ENCODE peak calls at places on chromosomes 13 and 19, in eight cellular contexts. One of them, this sample, is unnamed.

GRCh38 chr19:17451820-17452219 is 3.4 kb upstream of the TMEM221 start:
- DNase-seq in AG10803: no peak
- DNase-seq in pancreas: no peak
- DNase-seq in CD4-positive, alpha-beta T cell: no peak
- DNase-seq in RWPE1: no peak
- DNase-seq in uterus: no peak
- DNase-seq in GM12865: no peak
- DNase-seq in cardiac fibroblast: no peak
- DNase-seq in this sample: no peak

GRCh38 chr13:66069570-66069969 is 1160.6 kb downstream of the PCDH9 start:
- DNase-seq in RWPE1: no peak
- DNase-seq in pancreas: no peak
- DNase-seq in AG10803: no peak
- DNase-seq in cardiac fibroblast: no peak
- DNase-seq in CD4-positive, alpha-beta T cell: no peak
- DNase-seq in GM12865: no peak
- DNase-seq in uterus: no peak
- DNase-seq in this sample: no peak

GRCh38 chr19:39024875-39025641 is 7.3 kb downstream of the FBXO27 start:
- DNase-seq in uterus: no peak
- DNase-seq in pancreas: no peak
- DNase-seq in CD4-positive, alpha-beta T cell: no peak
- DNase-seq in GM12865: peak; percentile 37
- DNase-seq in RWPE1: no peak
- DNase-seq in cardiac fibroblast: no peak
- DNase-seq in AG10803: no peak
- DNase-seq in this sample: no peak

GRCh38 chr13:83065136-83065535 is 817.1 kb downstream of the SLITRK1 start:
- DNase-seq in GM12865: no peak
- DNase-seq in RWPE1: peak; percentile 0
- DNase-seq in CD4-positive, alpha-beta T cell: no peak
- DNase-seq in uterus: peak; percentile 21
- DNase-seq in AG10803: peak; percentile 92
- DNase-seq in cardiac fibroblast: peak; percentile 97
- DNase-seq in pancreas: no peak
- DNase-seq in this sample: peak; percentile 61

GRCh38 chr19:27794444-27795042 is 1418.4 kb downstream of the UQCRFS1 start:
- DNase-seq in pancreas: peak; percentile 58
- DNase-seq in cardiac fibroblast: peak; percentile 54
- DNase-seq in AG10803: peak; percentile 40
- DNase-seq in RWPE1: no peak
- DNase-seq in GM12865: peak; percentile 29
- DNase-seq in CD4-positive, alpha-beta T cell: peak; percentile 3
- DNase-seq in uterus: no peak
- DNase-seq in this sample: no peak

GRCh38 chr13:113598481-113598880 is 13.9 kb downstream of the TFDP1 start:
- DNase-seq in GM12865: no peak
- DNase-seq in AG10803: no peak
- DNase-seq in pancreas: no peak
- DNase-seq in CD4-positive, alpha-beta T cell: no peak
- DNase-seq in RWPE1: no peak
- DNase-seq in cardiac fibroblast: no peak
- DNase-seq in uterus: no peak
- DNase-seq in this sample: no peak

GRCh38 chr19:30340724-30341595 is 31.2 kb upstream of the ZNF536 start:
- DNase-seq in AG10803: peak; percentile 57
- DNase-seq in GM12865: no peak
- DNase-seq in uterus: no peak
- DNase-seq in RWPE1: no peak
- DNase-seq in pancreas: no peak
- DNase-seq in CD4-positive, alpha-beta T cell: no peak
- DNase-seq in cardiac fibroblast: no peak
- DNase-seq in this sample: no peak

GRCh38 chr19:4115050-4115817 is 8.7 kb downstream of the MAP2K2 start:
- DNase-seq in RWPE1: no peak
- DNase-seq in uterus: no peak
- DNase-seq in cardiac fibroblast: no peak
- DNase-seq in AG10803: no peak
- DNase-seq in pancreas: no peak
- DNase-seq in CD4-positive, alpha-beta T cell: peak; percentile 68
- DNase-seq in GM12865: peak; percentile 91
- DNase-seq in this sample: no peak

GRCh38 chr13:108566413-108567170 is 62.8 kb upstream of the MYO16 start:
- DNase-seq in pancreas: no peak
- DNase-seq in CD4-positive, alpha-beta T cell: no peak
- DNase-seq in RWPE1: no peak
- DNase-seq in uterus: no peak
- DNase-seq in GM12865: no peak
- DNase-seq in AG10803: no peak
- DNase-seq in cardiac fibroblast: no peak
- DNase-seq in this sample: no peak

GRCh38 chr13:98563071-98563470 is 13.8 kb downstream of the STK24 start:
- DNase-seq in pancreas: no peak
- DNase-seq in CD4-positive, alpha-beta T cell: peak; percentile 53
- DNase-seq in GM12865: peak; percentile 68
- DNase-seq in uterus: no peak
- DNase-seq in cardiac fibroblast: no peak
- DNase-seq in AG10803: no peak
- DNase-seq in RWPE1: no peak
- DNase-seq in this sample: no peak

GRCh38 chr19:1914826-1915341 is 9.7 kb downstream of the ADAT3 start:
- DNase-seq in AG10803: no peak
- DNase-seq in GM12865: no peak
- DNase-seq in CD4-positive, alpha-beta T cell: no peak
- DNase-seq in uterus: no peak
- DNase-seq in cardiac fibroblast: no peak
- DNase-seq in pancreas: peak; percentile 74
- DNase-seq in RWPE1: no peak
- DNase-seq in this sample: no peak

GRCh38 chr13:99856021-99856420 is 115.5 kb downstream of the ZIC5 start:
- DNase-seq in GM12865: no peak
- DNase-seq in uterus: no peak
- DNase-seq in CD4-positive, alpha-beta T cell: no peak
- DNase-seq in AG10803: no peak
- DNase-seq in RWPE1: no peak
- DNase-seq in cardiac fibroblast: no peak
- DNase-seq in pancreas: no peak
- DNase-seq in this sample: no peak

GRCh38 chr13:51895906-51896888 is 34.4 kb downstream of the CCDC70 start:
- DNase-seq in GM12865: peak; percentile 68
- DNase-seq in cardiac fibroblast: peak; percentile 78
- DNase-seq in AG10803: peak; percentile 56
- DNase-seq in uterus: no peak
- DNase-seq in CD4-positive, alpha-beta T cell: peak; percentile 38
- DNase-seq in pancreas: peak; percentile 70
- DNase-seq in RWPE1: peak; percentile 52
- DNase-seq in this sample: peak; percentile 58

GRCh38 chr13:52034616-52035226 is 10.2 kb downstream of the UTP14C start:
- DNase-seq in CD4-positive, alpha-beta T cell: no peak
- DNase-seq in RWPE1: no peak
- DNase-seq in AG10803: no peak
- DNase-seq in GM12865: no peak
- DNase-seq in cardiac fibroblast: no peak
- DNase-seq in pancreas: no peak
- DNase-seq in uterus: no peak
- DNase-seq in this sample: no peak

GRCh38 chr19:2680808-2681207 is 21.7 kb downstream of the GNG7 start:
- DNase-seq in cardiac fibroblast: no peak
- DNase-seq in GM12865: peak; percentile 92
- DNase-seq in CD4-positive, alpha-beta T cell: no peak
- DNase-seq in RWPE1: no peak
- DNase-seq in pancreas: no peak
- DNase-seq in AG10803: no peak
- DNase-seq in uterus: no peak
- DNase-seq in this sample: no peak

GRCh38 chr13:99823961-99824360 is 147.6 kb downstream of the ZIC5 start:
- DNase-seq in AG10803: no peak
- DNase-seq in GM12865: no peak
- DNase-seq in CD4-positive, alpha-beta T cell: no peak
- DNase-seq in pancreas: no peak
- DNase-seq in RWPE1: no peak
- DNase-seq in cardiac fibroblast: no peak
- DNase-seq in uterus: no peak
- DNase-seq in this sample: no peak

GRCh38 chr19:14072535-14073231 is at the start of gene MISP3:
- DNase-seq in CD4-positive, alpha-beta T cell: no peak
- DNase-seq in cardiac fibroblast: peak; percentile 26
- DNase-seq in RWPE1: no peak
- DNase-seq in GM12865: peak; percentile 52
- DNase-seq in AG10803: no peak
- DNase-seq in pancreas: peak; percentile 94
- DNase-seq in uterus: peak; percentile 35
- DNase-seq in this sample: peak; percentile 51

GRCh38 chr13:70623260-70623659 is 515.0 kb upstream of the KLHL1 start:
- DNase-seq in RWPE1: peak; percentile 3
- DNase-seq in pancreas: no peak
- DNase-seq in uterus: no peak
- DNase-seq in cardiac fibroblast: peak; percentile 16
- DNase-seq in AG10803: peak; percentile 0
- DNase-seq in GM12865: peak; percentile 3
- DNase-seq in CD4-positive, alpha-beta T cell: no peak
- DNase-seq in this sample: peak; percentile 11

DNA sequence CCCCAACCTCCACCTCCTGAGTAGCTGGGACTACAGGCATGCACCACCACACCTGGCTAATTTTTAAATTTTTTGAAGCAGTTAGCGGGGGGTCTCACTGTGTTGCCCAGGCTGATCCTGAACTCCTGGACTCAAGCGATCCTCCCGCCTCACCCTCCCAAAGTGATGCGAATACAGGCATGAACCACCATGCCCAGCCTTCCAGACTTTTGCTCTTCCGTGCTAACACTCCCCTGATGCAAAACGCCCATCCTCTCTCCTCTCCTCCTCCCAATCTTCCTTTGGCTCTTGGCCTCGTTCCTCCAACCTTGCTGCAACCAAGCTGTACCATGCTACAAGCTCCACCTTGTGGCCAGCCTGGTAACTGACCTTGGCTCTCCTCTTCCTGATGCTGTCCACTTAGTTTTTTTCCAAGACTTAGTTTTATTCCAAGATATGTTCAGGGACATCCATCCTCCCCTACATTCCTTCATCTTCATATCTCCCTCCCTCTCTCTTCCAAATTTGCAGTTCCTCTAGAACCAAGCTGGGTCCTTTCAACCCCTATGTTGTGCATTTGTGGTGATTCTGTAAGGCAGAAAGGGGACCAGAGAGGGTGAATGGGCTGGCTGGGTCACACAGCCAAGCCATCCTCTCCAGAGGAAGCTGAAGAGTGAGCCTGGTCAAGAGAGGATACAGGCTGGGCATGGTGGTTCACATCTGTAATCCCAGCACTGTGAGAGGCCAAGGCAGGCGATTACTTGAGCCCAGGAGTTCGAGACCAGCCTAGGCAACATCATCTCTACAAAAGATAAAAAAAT is 32.8 kb downstream of the TINCR start:
- DNase-seq in GM12865: peak; percentile 5
- DNase-seq in RWPE1: no peak
- DNase-seq in pancreas: no peak
- DNase-seq in uterus: no peak
- DNase-seq in cardiac fibroblast: no peak
- DNase-seq in AG10803: no peak
- DNase-seq in CD4-positive, alpha-beta T cell: no peak
- DNase-seq in this sample: no peak
- TF ChIP-seq CTCF in GM12865: peak; percentile 31
- TF ChIP-seq CTCF in RWPE1: peak; percentile 21
- TF ChIP-seq CTCF in pancreas: peak; percentile 10
- TF ChIP-seq CTCF in uterus: no peak
- TF ChIP-seq CTCF in cardiac fibroblast: peak; percentile 47
- TF ChIP-seq CTCF in AG10803: peak; percentile 41
- TF ChIP-seq CTCF in CD4-positive, alpha-beta T cell: no peak
- TF ChIP-seq CTCF in this sample: peak; percentile 38

GRCh38 chr19:51637362-51637978 is 7.3 kb upstream of the SIGLEC5 start:
- DNase-seq in pancreas: no peak
- DNase-seq in uterus: no peak
- DNase-seq in RWPE1: peak; percentile 10
- DNase-seq in AG10803: no peak
- DNase-seq in GM12865: peak; percentile 42
- DNase-seq in cardiac fibroblast: no peak
- DNase-seq in CD4-positive, alpha-beta T cell: no peak
- DNase-seq in this sample: peak; percentile 28
- TF ChIP-seq CTCF in pancreas: no peak
- TF ChIP-seq CTCF in uterus: no peak
- TF ChIP-seq CTCF in RWPE1: peak; percentile 32
- TF ChIP-seq CTCF in AG10803: peak; percentile 47
- TF ChIP-seq CTCF in GM12865: peak; percentile 53
- TF ChIP-seq CTCF in cardiac fibroblast: peak; percentile 55
- TF ChIP-seq CTCF in CD4-positive, alpha-beta T cell: peak; percentile 57
- TF ChIP-seq CTCF in this sample: peak; percentile 26

GRCh38 chr19:475360-475759 is 14.5 kb upstream of the SHC2 start:
- DNase-seq in RWPE1: no peak
- DNase-seq in CD4-positive, alpha-beta T cell: no peak
- DNase-seq in GM12865: no peak
- DNase-seq in AG10803: no peak
- DNase-seq in cardiac fibroblast: no peak
- DNase-seq in uterus: no peak
- DNase-seq in pancreas: peak; percentile 24
- DNase-seq in this sample: no peak
- TF ChIP-seq CTCF in RWPE1: no peak
- TF ChIP-seq CTCF in CD4-positive, alpha-beta T cell: no peak
- TF ChIP-seq CTCF in GM12865: no peak
- TF ChIP-seq CTCF in AG10803: no peak
- TF ChIP-seq CTCF in cardiac fibroblast: no peak
- TF ChIP-seq CTCF in uterus: no peak
- TF ChIP-seq CTCF in pancreas: no peak
- TF ChIP-seq CTCF in this sample: no peak

GRCh38 chr13:91042870-91043269 is 304.6 kb upstream of the MIR17HG start:
- DNase-seq in pancreas: no peak
- DNase-seq in CD4-positive, alpha-beta T cell: no peak
- DNase-seq in uterus: no peak
- DNase-seq in AG10803: no peak
- DNase-seq in RWPE1: no peak
- DNase-seq in cardiac fibroblast: no peak
- DNase-seq in GM12865: no peak
- DNase-seq in this sample: no peak

GRCh38 chr13:91045351-91046034 is 302.0 kb upstream of the MIR17HG start:
- DNase-seq in cardiac fibroblast: peak; percentile 6
- DNase-seq in pancreas: no peak
- DNase-seq in AG10803: no peak
- DNase-seq in uterus: no peak
- DNase-seq in RWPE1: no peak
- DNase-seq in GM12865: peak; percentile 7
- DNase-seq in CD4-positive, alpha-beta T cell: no peak
- DNase-seq in this sample: peak; percentile 36

DNA sequence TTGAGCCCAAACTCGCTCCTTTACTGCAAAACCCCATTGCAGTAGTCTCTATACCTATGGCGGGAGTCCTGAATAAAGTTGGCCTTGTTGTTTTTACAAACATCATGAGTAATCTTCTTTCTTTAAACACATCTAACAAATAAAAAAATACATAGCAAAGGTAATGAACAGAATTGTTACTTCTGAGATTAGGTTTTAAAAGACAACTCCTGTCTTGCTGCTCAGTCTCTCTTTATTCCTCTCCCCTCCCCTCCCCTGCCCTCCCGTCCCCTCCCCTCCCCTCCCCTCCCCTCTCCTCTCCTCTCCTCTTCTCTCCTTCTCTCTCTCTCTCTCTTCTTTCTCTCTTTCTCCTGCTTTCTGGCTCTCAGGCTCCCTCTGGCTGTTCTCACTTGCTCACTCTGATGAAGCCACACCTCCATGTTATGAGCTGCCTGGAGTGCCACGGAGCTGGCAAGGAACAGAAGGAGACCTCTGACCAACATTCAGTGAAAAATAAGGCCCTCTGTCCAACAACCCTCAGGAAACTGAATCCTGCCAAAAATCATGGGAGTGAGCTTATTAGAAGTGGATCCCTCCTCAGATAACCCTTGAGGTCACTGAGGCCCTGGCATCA is 300.7 kb upstream of the MIR17HG start:
- DNase-seq in AG10803: no peak
- DNase-seq in GM12865: no peak
- DNase-seq in RWPE1: no peak
- DNase-seq in cardiac fibroblast: no peak
- DNase-seq in uterus: no peak
- DNase-seq in pancreas: no peak
- DNase-seq in CD4-positive, alpha-beta T cell: no peak
- DNase-seq in this sample: no peak
- TF ChIP-seq CTCF in AG10803: no peak
- TF ChIP-seq CTCF in GM12865: no peak
- TF ChIP-seq CTCF in RWPE1: no peak
- TF ChIP-seq CTCF in cardiac fibroblast: no peak
- TF ChIP-seq CTCF in uterus: no peak
- TF ChIP-seq CTCF in pancreas: no peak
- TF ChIP-seq CTCF in CD4-positive, alpha-beta T cell: no peak
- TF ChIP-seq CTCF in this sample: no peak

This sample was measured in MCF 10A.